ENCODE peak calls at places on chromosomes 7 and 10, in seven cellular contexts. S is brain microvascular endothelial cell, H is cardiac muscle cell, I is adipocyte, Z is MM.1S, G is tibial nerve, V is hepatocyte. M is an unnamed sample. For H3K36me3, the result is how much of the 10 kb centered on the place peaks cover.

GRCh38 chr7:134289423-134289822 is 27.3 kb downstream of the SLC35B4 start:
- DNase-seq in S (no peak), H (no peak), I (no peak), Z (no peak), G (no peak), V (no peak), M (no peak)

GRCh38 chr10:47294057-47294456 is 5.9 kb upstream of the GDF10 start:
- DNase-seq in S (no peak), H (no peak), I (no peak), Z (no peak), G (no peak), V (no peak), M (no peak)

GRCh38 chr7:22445140-22445722 is 54.8 kb downstream of the STEAP1B start:
- DNase-seq in S (no peak), H (peak), I (no peak), Z (peak), G (peak), V (no peak), M (no peak)

GRCh38 chr10:52563361-52563760 is 209.2 kb downstream of the MBL2 start:
- DNase-seq in S (no peak), H (peak), I (peak), Z (no peak), G (no peak), V (no peak), M (no peak)

GRCh38 chr7:13538669-13539068 is 450.8 kb downstream of the ETV1 start:
- DNase-seq in S (peak), H (peak), I (no peak), Z (no peak), G (no peak), V (no peak), M (no peak)

GRCh38 chr10:86281396-86281795 is 85.2 kb downstream of the GRID1 start:
- DNase-seq in S (no peak), H (no peak), I (no peak), Z (no peak), G (no peak), V (no peak), M (no peak)

GRCh38 chr10:122475581-122475980 is 14.2 kb downstream of the HTRA1 start:
- DNase-seq in S (no peak), H (no peak), I (no peak), Z (no peak), G (no peak), V (no peak), M (no peak)

GRCh38 chr7:157817433-157817832 is 480.6 kb downstream of the DNAJB6 start:
- DNase-seq in S (no peak), H (no peak), I (no peak), Z (no peak), G (no peak), V (no peak), M (no peak)

GRCh38 chr10:26821699-26822542 is 38.8 kb downstream of the ABI1 start:
- DNase-seq in S (no peak), H (no peak), I (no peak), Z (peak), G (no peak), V (no peak), M (no peak)

GRCh38 chr7:29190349-29191045 is 4.1 kb upstream of the CHN2 start:
- DNase-seq in S (no peak), H (no peak), I (no peak), Z (no peak), G (no peak), V (peak), M (no peak)

GRCh38 chr7:2209146-2209960 is 23.4 kb downstream of the MAD1L1 start:
- DNase-seq in S (peak), H (peak), I (peak), Z (no peak), G (peak), V (peak), M (peak)

GRCh38 chr10:89481662-89482061 is 53.7 kb downstream of the SLC16A12 start:
- DNase-seq in S (peak), H (peak), I (peak), Z (no peak), G (no peak), V (peak), M (no peak)

GRCh38 chr7:127845497-127846214 is 185.6 kb downstream of the LRRC4 start:
- DNase-seq in S (no peak), H (no peak), I (peak), Z (no peak), G (no peak), V (no peak), M (no peak)

GRCh38 chr7:45088821-45089313 is at the start of gene NACAD:
- DNase-seq in S (no peak), H (peak), I (peak), Z (no peak), G (no peak), V (peak), M (no peak)

GRCh38 chr7:114047889-114048288 is 129.1 kb upstream of the PPP1R3A start:
- DNase-seq in S (peak), H (peak), I (peak), Z (no peak), G (no peak), V (peak), M (no peak)

GRCh38 chr7:127940365-127941160 is 90.7 kb downstream of the LRRC4 start:
- DNase-seq in S (no peak), H (peak), I (no peak), Z (no peak), G (no peak), V (no peak), M (no peak)

DNA sequence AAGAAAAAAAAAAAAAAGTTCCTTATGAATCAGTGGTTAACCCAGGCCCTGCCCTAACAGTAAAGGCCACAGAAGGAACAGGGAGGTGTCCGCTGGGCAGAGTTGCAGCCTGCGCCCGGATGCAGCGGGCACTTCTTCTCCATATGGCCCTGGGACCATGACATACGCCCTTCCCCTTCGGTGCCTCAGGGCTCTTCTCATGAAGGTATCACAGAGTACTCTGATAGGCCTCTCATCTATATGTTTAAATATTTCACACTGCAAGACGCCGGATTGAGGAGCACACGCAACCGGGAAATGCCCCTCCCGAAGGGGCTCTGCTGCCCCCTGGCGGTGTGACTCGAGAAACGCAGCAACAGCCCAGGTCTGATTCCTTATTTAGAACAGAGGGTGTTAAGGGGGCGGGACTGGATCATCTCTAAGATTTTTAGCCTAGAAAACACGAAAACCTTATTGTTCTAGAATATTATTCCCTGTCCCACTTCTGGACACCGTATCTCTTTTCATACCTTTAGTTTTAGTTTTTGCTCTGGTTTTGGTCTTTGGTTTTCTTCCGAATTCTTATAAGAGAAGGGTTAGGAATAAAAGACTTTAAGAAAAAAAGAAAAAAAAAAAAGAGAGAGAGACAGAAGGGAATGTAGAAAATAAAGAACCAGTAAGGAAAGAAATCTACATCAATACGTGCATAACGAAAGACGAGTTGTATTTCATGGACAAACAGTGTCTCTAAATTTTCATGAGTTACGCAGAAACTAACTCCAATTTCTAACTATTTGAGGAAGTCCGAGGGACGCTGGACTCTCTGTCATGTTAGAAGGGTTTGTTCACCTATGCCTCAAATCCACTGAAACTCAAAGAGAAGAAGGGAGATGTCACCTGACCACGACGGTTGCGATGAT is 12.0 kb downstream of the DAGLB start:
- DNase-seq in S (peak), H (peak), I (peak), Z (peak), G (peak), V (peak), M (peak)
- H3K36me3 ChIP-seq in S (under half), H (under half), I (under half), Z (under half), G (under half), V (under half), M (under half)

DNA sequence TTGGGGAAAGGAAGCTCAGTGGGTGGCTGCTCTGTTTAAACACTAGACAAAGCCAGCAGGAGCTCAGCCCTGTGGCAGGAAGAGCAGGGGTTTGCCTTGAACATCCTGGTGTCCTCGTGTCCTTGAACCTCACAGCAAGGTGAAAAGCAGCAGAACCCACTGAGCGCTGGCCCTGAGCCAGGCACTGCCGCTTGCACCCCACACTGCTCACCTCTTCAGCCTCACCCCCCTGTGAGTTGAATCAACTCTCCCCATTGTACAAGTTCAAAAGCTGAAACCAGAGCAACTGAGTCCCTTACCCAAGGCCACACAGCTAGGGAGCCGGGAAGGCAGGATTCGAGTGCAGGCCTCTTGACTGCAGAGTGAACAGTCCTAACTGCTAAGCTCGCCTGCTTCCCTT is 32.0 kb downstream of the SLC29A3 start:
- DNase-seq in S (no peak), H (no peak), I (no peak), Z (no peak), G (no peak), V (no peak), M (no peak)
- H3K36me3 ChIP-seq in S (under half), H (under half), I (under half), Z (under half), G (under half), V (under half), M (under half)

DNA sequence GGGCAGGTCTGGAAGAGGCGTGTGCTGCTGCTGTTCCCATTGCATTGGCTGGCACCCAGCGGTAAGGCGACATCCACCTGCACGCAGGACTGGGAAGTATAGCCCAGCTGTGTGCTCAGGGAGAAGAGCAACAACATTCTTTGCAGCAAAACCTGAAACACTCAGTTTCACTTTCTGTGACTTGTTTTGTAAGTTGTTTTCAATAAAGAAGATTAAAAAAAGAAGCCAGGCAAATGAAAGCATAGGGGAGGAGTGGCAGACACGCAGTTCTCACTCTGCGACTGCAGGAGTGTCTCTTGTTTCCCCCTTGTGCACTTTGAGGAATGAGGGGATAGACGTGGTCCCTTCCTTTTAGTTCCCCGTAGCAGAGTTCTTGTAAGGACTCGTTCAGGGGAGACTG is 5.8 kb downstream of the FBH1 start:
- DNase-seq in S (no peak), H (no peak), I (no peak), Z (peak), G (no peak), V (no peak), M (no peak)
- H3K36me3 ChIP-seq in S (under half), H (under half), I (under half), Z (under half), G (under half), V (under half), M (under half)

DNA sequence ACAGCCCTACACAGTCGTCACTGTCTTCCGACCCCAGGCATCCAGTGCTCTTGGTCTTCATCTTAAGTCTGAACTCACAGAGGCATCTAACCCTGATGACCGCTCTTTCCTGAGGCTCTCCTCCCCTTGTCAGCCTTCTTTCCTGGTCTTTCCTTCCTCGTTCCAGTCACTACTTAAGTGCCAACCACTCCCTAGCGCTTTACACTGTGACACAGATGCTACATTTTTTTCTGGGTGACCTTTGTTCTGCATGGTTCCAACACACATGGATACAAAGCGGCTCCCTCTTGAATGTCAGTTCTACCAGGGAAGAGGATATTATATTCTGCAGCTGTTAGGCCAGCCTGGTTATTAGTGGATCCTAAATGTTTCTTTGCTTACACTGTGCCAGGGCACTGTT is 12.7 kb downstream of the YWHAG start:
- DNase-seq in S (no peak), H (no peak), I (no peak), Z (no peak), G (no peak), V (peak), M (no peak)
- H3K36me3 ChIP-seq in S (half or more), H (under half), I (half or more), Z (under half), G (under half), V (under half), M (under half)

M was measured in effector memory CD4-positive, alpha-beta T cell.